ENCODE peak calls at places on chromosomes 13 and 19, in nine cellular contexts. One of them, this sample, is unnamed.
A peak's percentile ranks its signal among the peaks of the same experiment; 100 is the strongest.

GRCh38 chr19:51025809-51026553 is 435 bp downstream of the KLK11 start:
- DNase-seq in tibial nerve: no peak
- DNase-seq in SK-N-SH: peak; percentile 14
- DNase-seq in GM23338: no peak
- DNase-seq in IMR-90: no peak
- DNase-seq in CD8-positive, alpha-beta T cell: no peak
- DNase-seq in substantia nigra: no peak
- DNase-seq in AG04450: no peak
- DNase-seq in osteoblast: peak; percentile 86
- DNase-seq in this sample: no peak

GRCh38 chr19:45103200-45103624 is 10.2 kb downstream of the PPP1R37 start:
- DNase-seq in SK-N-SH: no peak
- DNase-seq in CD8-positive, alpha-beta T cell: peak; percentile 37
- DNase-seq in AG04450: no peak
- DNase-seq in tibial nerve: no peak
- DNase-seq in GM23338: no peak
- DNase-seq in substantia nigra: no peak
- DNase-seq in IMR-90: no peak
- DNase-seq in osteoblast: no peak
- DNase-seq in this sample: peak; percentile 29

GRCh38 chr13:36190771-36191170 is 23.6 kb downstream of the SOHLH2 start:
- DNase-seq in AG04450: no peak
- DNase-seq in GM23338: no peak
- DNase-seq in osteoblast: peak; percentile 67
- DNase-seq in IMR-90: no peak
- DNase-seq in substantia nigra: no peak
- DNase-seq in tibial nerve: no peak
- DNase-seq in CD8-positive, alpha-beta T cell: no peak
- DNase-seq in SK-N-SH: no peak
- DNase-seq in this sample: no peak

GRCh38 chr19:7255119-7255518 is 39.1 kb downstream of the INSR start:
- DNase-seq in AG04450: no peak
- DNase-seq in osteoblast: no peak
- DNase-seq in SK-N-SH: no peak
- DNase-seq in CD8-positive, alpha-beta T cell: no peak
- DNase-seq in tibial nerve: no peak
- DNase-seq in substantia nigra: no peak
- DNase-seq in GM23338: no peak
- DNase-seq in IMR-90: no peak
- DNase-seq in this sample: no peak

GRCh38 chr19:2648528-2648937 is 54.0 kb downstream of the GNG7 start:
- DNase-seq in osteoblast: peak; percentile 96
- DNase-seq in SK-N-SH: peak; percentile 93
- DNase-seq in CD8-positive, alpha-beta T cell: peak; percentile 78
- DNase-seq in tibial nerve: no peak
- DNase-seq in AG04450: peak; percentile 44
- DNase-seq in GM23338: peak; percentile 86
- DNase-seq in IMR-90: peak; percentile 74
- DNase-seq in substantia nigra: peak; percentile 51
- DNase-seq in this sample: peak; percentile 69

GRCh38 chr13:42798118-42798517 is 16.7 kb downstream of the FAM216B start:
- DNase-seq in IMR-90: no peak
- DNase-seq in tibial nerve: no peak
- DNase-seq in AG04450: no peak
- DNase-seq in CD8-positive, alpha-beta T cell: no peak
- DNase-seq in SK-N-SH: no peak
- DNase-seq in GM23338: no peak
- DNase-seq in substantia nigra: no peak
- DNase-seq in osteoblast: no peak
- DNase-seq in this sample: no peak

GRCh38 chr13:79548886-79549285 is 67.9 kb downstream of the NDFIP2 start:
- DNase-seq in osteoblast: no peak
- DNase-seq in tibial nerve: no peak
- DNase-seq in CD8-positive, alpha-beta T cell: no peak
- DNase-seq in AG04450: no peak
- DNase-seq in SK-N-SH: peak; percentile 17
- DNase-seq in substantia nigra: no peak
- DNase-seq in GM23338: no peak
- DNase-seq in IMR-90: peak; percentile 11
- DNase-seq in this sample: no peak

GRCh38 chr19:56132316-56132822 is 8.7 kb upstream of the ZNF444 start:
- DNase-seq in GM23338: no peak
- DNase-seq in AG04450: no peak
- DNase-seq in SK-N-SH: no peak
- DNase-seq in CD8-positive, alpha-beta T cell: no peak
- DNase-seq in tibial nerve: no peak
- DNase-seq in IMR-90: peak; percentile 66
- DNase-seq in osteoblast: peak; percentile 79
- DNase-seq in substantia nigra: no peak
- DNase-seq in this sample: no peak

GRCh38 chr13:84607614-84608013 is 725.3 kb upstream of the SLITRK1 start:
- DNase-seq in substantia nigra: no peak
- DNase-seq in SK-N-SH: no peak
- DNase-seq in tibial nerve: no peak
- DNase-seq in CD8-positive, alpha-beta T cell: no peak
- DNase-seq in IMR-90: peak; percentile 75
- DNase-seq in GM23338: no peak
- DNase-seq in osteoblast: peak; percentile 58
- DNase-seq in AG04450: peak; percentile 50
- DNase-seq in this sample: no peak

GRCh38 chr19:36215276-36216171 is 618 bp downstream of the ZNF146 start:
- DNase-seq in AG04450: no peak
- DNase-seq in SK-N-SH: peak; percentile 36
- DNase-seq in IMR-90: peak; percentile 62
- DNase-seq in tibial nerve: no peak
- DNase-seq in GM23338: peak; percentile 51
- DNase-seq in CD8-positive, alpha-beta T cell: no peak
- DNase-seq in osteoblast: peak; percentile 27
- DNase-seq in substantia nigra: no peak
- DNase-seq in this sample: no peak

GRCh38 chr19:1315470-1316166 is 29.9 kb downstream of the EFNA2 start:
- DNase-seq in GM23338: peak; percentile 78
- DNase-seq in IMR-90: peak; percentile 25
- DNase-seq in AG04450: no peak
- DNase-seq in tibial nerve: no peak
- DNase-seq in osteoblast: peak; percentile 99
- DNase-seq in substantia nigra: peak; percentile 36
- DNase-seq in SK-N-SH: peak; percentile 95
- DNase-seq in CD8-positive, alpha-beta T cell: peak; percentile 31
- DNase-seq in this sample: peak; percentile 53

GRCh38 chr13:26919311-26919710 is 158.7 kb upstream of the GPR12 start:
- DNase-seq in CD8-positive, alpha-beta T cell: no peak
- DNase-seq in osteoblast: no peak
- DNase-seq in substantia nigra: no peak
- DNase-seq in SK-N-SH: no peak
- DNase-seq in tibial nerve: no peak
- DNase-seq in AG04450: no peak
- DNase-seq in IMR-90: no peak
- DNase-seq in GM23338: no peak
- DNase-seq in this sample: no peak

GRCh38 chr19:10753305-10753704 is 35.4 kb downstream of the DNM2 start:
- DNase-seq in osteoblast: no peak
- DNase-seq in substantia nigra: no peak
- DNase-seq in CD8-positive, alpha-beta T cell: no peak
- DNase-seq in SK-N-SH: no peak
- DNase-seq in tibial nerve: no peak
- DNase-seq in AG04450: no peak
- DNase-seq in IMR-90: no peak
- DNase-seq in GM23338: no peak
- DNase-seq in this sample: no peak
- H3K27ac ChIP-seq in osteoblast: no peak overlapping the region
- H3K27ac ChIP-seq in substantia nigra: peak overlapping the region; percentile 100
- H3K27ac ChIP-seq in CD8-positive, alpha-beta T cell: no peak overlapping the region
- H3K27ac ChIP-seq in SK-N-SH: no peak overlapping the region
- H3K27ac ChIP-seq in tibial nerve: no peak overlapping the region
- H3K27ac ChIP-seq in AG04450: no peak overlapping the region
- H3K27ac ChIP-seq in IMR-90: no peak overlapping the region
- H3K27ac ChIP-seq in GM23338: peak overlapping the region; percentile 45
- H3K27ac ChIP-seq in this sample: peak overlapping the region; percentile 94

GRCh38 chr13:106752584-106753202 is 184.8 kb upstream of the ARGLU1 start:
- DNase-seq in tibial nerve: no peak
- DNase-seq in IMR-90: no peak
- DNase-seq in AG04450: no peak
- DNase-seq in CD8-positive, alpha-beta T cell: no peak
- DNase-seq in SK-N-SH: no peak
- DNase-seq in substantia nigra: no peak
- DNase-seq in osteoblast: no peak
- DNase-seq in GM23338: no peak
- DNase-seq in this sample: no peak

GRCh38 chr13:106756446-106756845 is 188.5 kb upstream of the ARGLU1 start:
- DNase-seq in AG04450: no peak
- DNase-seq in SK-N-SH: no peak
- DNase-seq in substantia nigra: no peak
- DNase-seq in osteoblast: no peak
- DNase-seq in GM23338: no peak
- DNase-seq in CD8-positive, alpha-beta T cell: no peak
- DNase-seq in IMR-90: no peak
- DNase-seq in tibial nerve: no peak
- DNase-seq in this sample: no peak

GRCh38 chr13:106753241-106753640 is 185.3 kb upstream of the ARGLU1 start:
- DNase-seq in CD8-positive, alpha-beta T cell: no peak
- DNase-seq in GM23338: no peak
- DNase-seq in IMR-90: no peak
- DNase-seq in substantia nigra: no peak
- DNase-seq in SK-N-SH: no peak
- DNase-seq in tibial nerve: no peak
- DNase-seq in osteoblast: no peak
- DNase-seq in AG04450: no peak
- DNase-seq in this sample: no peak

DNA sequence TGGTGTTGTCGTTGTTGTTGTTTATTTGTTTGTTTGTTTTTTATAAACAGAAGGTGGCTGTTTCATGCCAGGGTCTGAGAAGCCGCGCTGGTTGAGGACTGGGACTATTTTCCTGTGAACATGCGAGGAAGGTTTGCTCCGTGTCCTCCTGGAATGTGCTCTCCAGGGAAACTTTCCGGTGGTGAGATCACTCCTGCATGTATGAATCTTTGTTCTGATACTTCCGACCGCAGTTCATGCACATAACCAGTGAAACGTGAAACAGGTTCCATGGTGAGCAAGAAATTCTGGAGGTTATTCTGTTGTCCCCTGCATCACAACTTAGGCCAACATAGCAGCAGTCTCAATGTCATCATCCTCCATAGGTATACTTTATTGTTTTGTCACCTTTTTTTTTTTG is 187.6 kb upstream of the ARGLU1 start:
- DNase-seq in CD8-positive, alpha-beta T cell: no peak
- DNase-seq in substantia nigra: no peak
- DNase-seq in tibial nerve: no peak
- DNase-seq in AG04450: no peak
- DNase-seq in osteoblast: no peak
- DNase-seq in IMR-90: no peak
- DNase-seq in GM23338: no peak
- DNase-seq in SK-N-SH: no peak
- DNase-seq in this sample: no peak
- H3K27ac ChIP-seq in CD8-positive, alpha-beta T cell: no peak overlapping the region
- H3K27ac ChIP-seq in substantia nigra: no peak overlapping the region
- H3K27ac ChIP-seq in tibial nerve: no peak overlapping the region
- H3K27ac ChIP-seq in AG04450: no peak overlapping the region
- H3K27ac ChIP-seq in osteoblast: no peak overlapping the region
- H3K27ac ChIP-seq in IMR-90: no peak overlapping the region
- H3K27ac ChIP-seq in GM23338: no peak overlapping the region
- H3K27ac ChIP-seq in SK-N-SH: no peak overlapping the region
- H3K27ac ChIP-seq in this sample: peak overlapping the region; percentile 62

GRCh38 chr19:15114153-15114540 is 6.9 kb downstream of the SYDE1 start:
- DNase-seq in IMR-90: peak; percentile 65
- DNase-seq in osteoblast: peak; percentile 99
- DNase-seq in tibial nerve: no peak
- DNase-seq in CD8-positive, alpha-beta T cell: no peak
- DNase-seq in substantia nigra: no peak
- DNase-seq in AG04450: no peak
- DNase-seq in GM23338: no peak
- DNase-seq in SK-N-SH: peak; percentile 21
- DNase-seq in this sample: no peak
- H3K27ac ChIP-seq in IMR-90: no peak overlapping the region
- H3K27ac ChIP-seq in osteoblast: peak overlapping the region; percentile 56
- H3K27ac ChIP-seq in tibial nerve: no peak overlapping the region
- H3K27ac ChIP-seq in CD8-positive, alpha-beta T cell: no peak overlapping the region
- H3K27ac ChIP-seq in substantia nigra: no peak overlapping the region
- H3K27ac ChIP-seq in AG04450: peak overlapping the region; percentile 57
- H3K27ac ChIP-seq in GM23338: no peak overlapping the region
- H3K27ac ChIP-seq in SK-N-SH: peak overlapping the region; percentile 40
- H3K27ac ChIP-seq in this sample: peak overlapping the region; percentile 78

GRCh38 chr13:32986552-32986951 is 29.7 kb upstream of the KL start:
- DNase-seq in SK-N-SH: no peak
- DNase-seq in IMR-90: no peak
- DNase-seq in tibial nerve: no peak
- DNase-seq in AG04450: no peak
- DNase-seq in osteoblast: no peak
- DNase-seq in GM23338: peak; percentile 17
- DNase-seq in CD8-positive, alpha-beta T cell: no peak
- DNase-seq in substantia nigra: no peak
- DNase-seq in this sample: no peak

GRCh38 chr13:32988588-32989256 is 27.5 kb upstream of the KL start:
- DNase-seq in AG04450: no peak
- DNase-seq in osteoblast: no peak
- DNase-seq in SK-N-SH: no peak
- DNase-seq in substantia nigra: no peak
- DNase-seq in tibial nerve: no peak
- DNase-seq in IMR-90: no peak
- DNase-seq in GM23338: no peak
- DNase-seq in CD8-positive, alpha-beta T cell: no peak
- DNase-seq in this sample: no peak

GRCh38 chr13:32987462-32987861 is 28.8 kb upstream of the KL start:
- DNase-seq in SK-N-SH: no peak
- DNase-seq in IMR-90: no peak
- DNase-seq in CD8-positive, alpha-beta T cell: no peak
- DNase-seq in osteoblast: no peak
- DNase-seq in GM23338: no peak
- DNase-seq in substantia nigra: no peak
- DNase-seq in AG04450: no peak
- DNase-seq in tibial nerve: no peak
- DNase-seq in this sample: no peak

GRCh38 chr13:32983058-32983457 is 33.2 kb upstream of the KL start:
- DNase-seq in IMR-90: no peak
- DNase-seq in CD8-positive, alpha-beta T cell: no peak
- DNase-seq in GM23338: no peak
- DNase-seq in substantia nigra: no peak
- DNase-seq in osteoblast: no peak
- DNase-seq in SK-N-SH: no peak
- DNase-seq in tibial nerve: no peak
- DNase-seq in AG04450: no peak
- DNase-seq in this sample: no peak

DNA sequence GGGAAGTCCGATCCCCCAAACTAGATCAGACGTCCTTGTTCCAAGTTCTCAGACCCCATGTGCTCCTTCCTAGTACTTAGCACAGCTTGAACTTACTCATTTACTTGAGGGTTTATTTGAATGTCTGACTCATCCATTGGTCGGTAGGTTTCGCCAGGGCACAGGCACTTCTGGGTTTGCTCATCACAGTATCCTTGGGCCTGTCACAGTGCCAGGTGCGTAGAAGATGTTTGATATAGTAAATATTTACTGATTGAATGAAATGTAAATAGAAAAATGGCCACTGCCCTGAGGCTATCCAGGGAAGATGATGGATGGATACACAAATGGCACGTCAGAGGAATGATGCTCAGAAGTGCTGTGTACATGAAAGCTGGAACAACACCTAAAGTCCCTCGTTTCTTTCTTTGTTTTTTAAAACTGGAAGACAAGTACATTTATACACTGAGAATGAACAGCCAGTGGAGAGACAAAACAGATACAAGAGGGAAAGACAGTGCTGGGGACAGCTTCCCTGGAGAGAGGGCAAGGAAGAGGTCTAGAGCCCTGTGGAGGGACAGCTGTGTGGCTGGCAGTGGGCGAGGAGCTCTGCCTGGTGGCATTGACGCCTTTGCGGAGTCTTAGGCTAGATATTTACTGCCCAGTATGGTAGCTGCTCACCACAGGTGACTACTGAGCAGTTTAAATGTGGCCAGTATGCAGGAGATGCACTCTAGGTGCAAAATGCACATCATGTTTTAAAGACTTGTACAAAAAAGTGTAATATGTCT is 31.2 kb upstream of the KL start:
- DNase-seq in IMR-90: peak; percentile 58
- DNase-seq in GM23338: no peak
- DNase-seq in CD8-positive, alpha-beta T cell: no peak
- DNase-seq in AG04450: peak; percentile 24
- DNase-seq in SK-N-SH: no peak
- DNase-seq in tibial nerve: no peak
- DNase-seq in osteoblast: no peak
- DNase-seq in substantia nigra: no peak
- DNase-seq in this sample: no peak
- H3K27ac ChIP-seq in IMR-90: no peak overlapping the region
- H3K27ac ChIP-seq in GM23338: no peak overlapping the region
- H3K27ac ChIP-seq in CD8-positive, alpha-beta T cell: no peak overlapping the region
- H3K27ac ChIP-seq in AG04450: peak overlapping the region; percentile 13
- H3K27ac ChIP-seq in SK-N-SH: no peak overlapping the region
- H3K27ac ChIP-seq in tibial nerve: no peak overlapping the region
- H3K27ac ChIP-seq in osteoblast: no peak overlapping the region
- H3K27ac ChIP-seq in substantia nigra: no peak overlapping the region
- H3K27ac ChIP-seq in this sample: no peak overlapping the region